ENCODE peak calls at places on chromosomes 16 and 17, in six cellular contexts. One of them, this sample, is unnamed.
A peak's percentile ranks its signal among the peaks of the same experiment; 100 is the strongest.

GRCh38 chr17:81601525-81602120 is 35.3 kb downstream of the NPLOC4 start:
- DNase-seq in activated CD4-positive, alpha-beta T cell treated with anti-CD3 and anti-CD28 coated beads, Interleukin-2, amount 10 ng/mL, durations not matched to agents 7 days and 5 days: peak; percentile 63
- DNase-seq in SK-MEL-5: peak; percentile 91
- DNase-seq in fibroblast of the aortic adventitia: peak; percentile 87
- DNase-seq in T-cell: peak; percentile 7
- DNase-seq in stomach: peak; percentile 29
- DNase-seq in this sample: peak; percentile 85

GRCh38 chr16:27242398-27242797 is 26.2 kb downstream of the NSMCE1 start:
- DNase-seq in activated CD4-positive, alpha-beta T cell treated with anti-CD3 and anti-CD28 coated beads, Interleukin-2, amount 10 ng/mL, durations not matched to agents 7 days and 5 days: no peak
- DNase-seq in SK-MEL-5: no peak
- DNase-seq in stomach: no peak
- DNase-seq in T-cell: no peak
- DNase-seq in fibroblast of the aortic adventitia: no peak
- DNase-seq in this sample: no peak

GRCh38 chr16:8767176-8767575 is 30.3 kb downstream of the TMEM186 start:
- DNase-seq in SK-MEL-5: no peak
- DNase-seq in stomach: no peak
- DNase-seq in fibroblast of the aortic adventitia: no peak
- DNase-seq in activated CD4-positive, alpha-beta T cell treated with anti-CD3 and anti-CD28 coated beads, Interleukin-2, amount 10 ng/mL, durations not matched to agents 7 days and 5 days: no peak
- DNase-seq in T-cell: no peak
- DNase-seq in this sample: no peak

GRCh38 chr17:82858376-82859126 is 18.7 kb upstream of the ZNF750 start:
- DNase-seq in stomach: no peak
- DNase-seq in activated CD4-positive, alpha-beta T cell treated with anti-CD3 and anti-CD28 coated beads, Interleukin-2, amount 10 ng/mL, durations not matched to agents 7 days and 5 days: no peak
- DNase-seq in fibroblast of the aortic adventitia: no peak
- DNase-seq in T-cell: peak; percentile 19
- DNase-seq in SK-MEL-5: no peak
- DNase-seq in this sample: no peak

GRCh38 chr16:88276591-88276990 is 106.2 kb upstream of the ZNF469 start:
- DNase-seq in activated CD4-positive, alpha-beta T cell treated with anti-CD3 and anti-CD28 coated beads, Interleukin-2, amount 10 ng/mL, durations not matched to agents 7 days and 5 days: no peak
- DNase-seq in SK-MEL-5: no peak
- DNase-seq in fibroblast of the aortic adventitia: no peak
- DNase-seq in stomach: no peak
- DNase-seq in T-cell: no peak
- DNase-seq in this sample: no peak

GRCh38 chr17:80279895-80280294 is 19.2 kb downstream of the RNF213 start:
- DNase-seq in SK-MEL-5: peak; percentile 94
- DNase-seq in fibroblast of the aortic adventitia: peak; percentile 93
- DNase-seq in T-cell: no peak
- DNase-seq in stomach: no peak
- DNase-seq in activated CD4-positive, alpha-beta T cell treated with anti-CD3 and anti-CD28 coated beads, Interleukin-2, amount 10 ng/mL, durations not matched to agents 7 days and 5 days: no peak
- DNase-seq in this sample: peak; percentile 89

GRCh38 chr17:39064374-39064773 is 87.1 kb downstream of the PLXDC1 start:
- DNase-seq in activated CD4-positive, alpha-beta T cell treated with anti-CD3 and anti-CD28 coated beads, Interleukin-2, amount 10 ng/mL, durations not matched to agents 7 days and 5 days: no peak
- DNase-seq in fibroblast of the aortic adventitia: peak; percentile 87
- DNase-seq in SK-MEL-5: no peak
- DNase-seq in stomach: no peak
- DNase-seq in T-cell: no peak
- DNase-seq in this sample: peak; percentile 81

GRCh38 chr16:85812031-85812807 is 12.7 kb downstream of the COX4I1 start:
- DNase-seq in SK-MEL-5: no peak
- DNase-seq in fibroblast of the aortic adventitia: no peak
- DNase-seq in stomach: no peak
- DNase-seq in T-cell: no peak
- DNase-seq in activated CD4-positive, alpha-beta T cell treated with anti-CD3 and anti-CD28 coated beads, Interleukin-2, amount 10 ng/mL, durations not matched to agents 7 days and 5 days: no peak
- DNase-seq in this sample: no peak

GRCh38 chr16:4637501-4638166 is 13.0 kb downstream of the MGRN1 start:
- DNase-seq in SK-MEL-5: no peak
- DNase-seq in stomach: no peak
- DNase-seq in T-cell: no peak
- DNase-seq in activated CD4-positive, alpha-beta T cell treated with anti-CD3 and anti-CD28 coated beads, Interleukin-2, amount 10 ng/mL, durations not matched to agents 7 days and 5 days: no peak
- DNase-seq in fibroblast of the aortic adventitia: no peak
- DNase-seq in this sample: no peak

GRCh38 chr17:78838574-78839005 is 2.0 kb downstream of the USP36 start:
- DNase-seq in T-cell: no peak
- DNase-seq in SK-MEL-5: no peak
- DNase-seq in fibroblast of the aortic adventitia: no peak
- DNase-seq in activated CD4-positive, alpha-beta T cell treated with anti-CD3 and anti-CD28 coated beads, Interleukin-2, amount 10 ng/mL, durations not matched to agents 7 days and 5 days: no peak
- DNase-seq in stomach: peak; percentile 82
- DNase-seq in this sample: no peak

GRCh38 chr17:64332502-64332901 is 58.2 kb downstream of the PECAM1 start:
- DNase-seq in T-cell: no peak
- DNase-seq in fibroblast of the aortic adventitia: no peak
- DNase-seq in SK-MEL-5: no peak
- DNase-seq in activated CD4-positive, alpha-beta T cell treated with anti-CD3 and anti-CD28 coated beads, Interleukin-2, amount 10 ng/mL, durations not matched to agents 7 days and 5 days: no peak
- DNase-seq in stomach: no peak
- DNase-seq in this sample: no peak

GRCh38 chr16:15810411-15810810 is 46.4 kb downstream of the MYH11 start:
- DNase-seq in SK-MEL-5: no peak
- DNase-seq in activated CD4-positive, alpha-beta T cell treated with anti-CD3 and anti-CD28 coated beads, Interleukin-2, amount 10 ng/mL, durations not matched to agents 7 days and 5 days: no peak
- DNase-seq in T-cell: no peak
- DNase-seq in stomach: no peak
- DNase-seq in fibroblast of the aortic adventitia: no peak
- DNase-seq in this sample: no peak

GRCh38 chr17:62653002-62653830 is 25.7 kb downstream of the MRC2 start:
- DNase-seq in fibroblast of the aortic adventitia: peak; percentile 64
- DNase-seq in stomach: peak; percentile 63
- DNase-seq in activated CD4-positive, alpha-beta T cell treated with anti-CD3 and anti-CD28 coated beads, Interleukin-2, amount 10 ng/mL, durations not matched to agents 7 days and 5 days: peak; percentile 60
- DNase-seq in T-cell: peak; percentile 33
- DNase-seq in SK-MEL-5: no peak
- DNase-seq in this sample: peak; percentile 66

GRCh38 chr17:77285594-77286390 is 145.0 kb downstream of the SEC14L1 start:
- DNase-seq in T-cell: no peak
- DNase-seq in stomach: peak; percentile 85
- DNase-seq in SK-MEL-5: no peak
- DNase-seq in fibroblast of the aortic adventitia: peak; percentile 71
- DNase-seq in activated CD4-positive, alpha-beta T cell treated with anti-CD3 and anti-CD28 coated beads, Interleukin-2, amount 10 ng/mL, durations not matched to agents 7 days and 5 days: no peak
- DNase-seq in this sample: peak; percentile 95

GRCh38 chr17:73291260-73291801 is 20.5 kb downstream of the CDC42EP4 start:
- DNase-seq in activated CD4-positive, alpha-beta T cell treated with anti-CD3 and anti-CD28 coated beads, Interleukin-2, amount 10 ng/mL, durations not matched to agents 7 days and 5 days: no peak
- DNase-seq in fibroblast of the aortic adventitia: peak; percentile 90
- DNase-seq in T-cell: no peak
- DNase-seq in stomach: peak; percentile 73
- DNase-seq in SK-MEL-5: no peak
- DNase-seq in this sample: peak; percentile 84